ENCODE peak calls at places on chromosomes 16 and 17, in six cellular contexts. P is heart left ventricle, K is H1, A is transverse colon, Q is thoracic aorta, Y is neural progenitor cell. G is an unnamed sample.

GRCh38 chr16:4377573-4378146 is 6.0 kb downstream of the VASN start:
- DNase-seq in A (no peak), K (no peak), Q (no peak), P (no peak), Y (peak; percentile 40), G (no peak)

GRCh38 chr16:30052671-30053372 is 12.7 kb upstream of the ALDOA start:
- DNase-seq in P (peak; percentile 94), A (peak; percentile 96), Q (peak; percentile 67), Y (peak; percentile 95), K (no peak), G (peak; percentile 94)

GRCh38 chr16:15967223-15967546 is 17.8 kb downstream of the ABCC1 start:
- DNase-seq in Y (no peak), A (no peak), P (no peak), Q (no peak), K (no peak), G (no peak)

GRCh38 chr17:81961087-81961514 is at the start of gene NOTUM:
- DNase-seq in K (no peak), A (no peak), Y (peak; percentile 88), P (no peak), Q (no peak), G (no peak)

GRCh38 chr16:54846761-54847160 is 83.9 kb upstream of the IRX5 start:
- DNase-seq in Q (no peak), P (no peak), K (no peak), Y (no peak), A (no peak), G (no peak)

GRCh38 chr16:57988929-57989328 is 11.5 kb downstream of the ZNF319 start:
- DNase-seq in K (no peak), Y (no peak), A (no peak), P (peak; percentile 54), Q (no peak), G (no peak)

GRCh38 chr17:32323784-32324590 is 18.0 kb downstream of the C17orf75 start:
- DNase-seq in P (no peak), Q (no peak), K (no peak), Y (peak; percentile 60), A (peak; percentile 31), G (no peak)

GRCh38 chr17:80832266-80832676 is 159.4 kb upstream of the CHMP6 start:
- DNase-seq in A (peak; percentile 33), K (no peak), P (no peak), Q (no peak), Y (peak; percentile 42), G (no peak)

GRCh38 chr17:74211141-74211928 is 2.0 kb upstream of the TTYH2 start:
- DNase-seq in P (no peak), Y (peak; percentile 40), A (no peak), Q (no peak), K (no peak), G (no peak)

GRCh38 chr17:14048169-14048568 is 21.1 kb upstream of the COX10 start:
- DNase-seq in Q (no peak), A (no peak), Y (peak; percentile 31), K (no peak), P (no peak), G (no peak)

GRCh38 chr17:37220609-37220953 is 155.2 kb upstream of the C17orf78 start:
- DNase-seq in A (peak; percentile 9), K (no peak), P (no peak), Y (peak; percentile 57), Q (no peak), G (no peak)

GRCh38 chr17:60971515-60972369 is 294.1 kb downstream of the BCAS3 start:
- DNase-seq in P (no peak), K (peak; percentile 5), Q (no peak), A (peak; percentile 28), Y (peak; percentile 71), G (no peak)

GRCh38 chr17:4420692-4421131 is 13.0 kb upstream of the SPNS3 start:
- DNase-seq in Y (peak; percentile 86), K (no peak), P (peak; percentile 43), A (peak; percentile 66), Q (peak; percentile 6), G (peak; percentile 62)

GRCh38 chr16:85347213-85347591 is 234.9 kb upstream of the CIBAR2 start:
- DNase-seq in A (no peak), K (no peak), Q (no peak), P (no peak), Y (peak; percentile 60), G (no peak)

GRCh38 chr17:75115545-75115944 is 5.8 kb downstream of the ARMC7 start:
- DNase-seq in K (no peak), Q (no peak), A (no peak), P (no peak), Y (no peak), G (no peak)

GRCh38 chr16:3182608-3183444 is 5.2 kb upstream of the OR1F1 start:
- DNase-seq in P (no peak), A (peak; percentile 35), Q (no peak), Y (peak; percentile 73), K (no peak), G (no peak)
- H3K27me3 ChIP-seq in P (peaks cover 99% of the 10 kb centered on the region), A (peaks cover 100% of the 10 kb centered on the region), Q (peaks cover 10% of the 10 kb centered on the region), Y (peaks cover 98% of the 10 kb centered on the region), K (peaks cover 38% of the 10 kb centered on the region), G (no peaks in the 10 kb centered on the region)

GRCh38 chr17:17723354-17724261 is 42.4 kb downstream of the RAI1 start:
- DNase-seq in A (no peak), Q (no peak), P (no peak), K (no peak), Y (peak; percentile 77), G (no peak)
- H3K27me3 ChIP-seq in A (no peaks in the 10 kb centered on the region), Q (no peaks in the 10 kb centered on the region), P (no peaks in the 10 kb centered on the region), K (peaks cover 98% of the 10 kb centered on the region), Y (peaks cover 87% of the 10 kb centered on the region), G (no peaks in the 10 kb centered on the region)

GRCh38 chr17:50582741-50583140 is 22.2 kb downstream of the CACNA1G start:
- DNase-seq in Q (no peak), P (peak; percentile 70), K (no peak), Y (no peak), A (no peak), G (no peak)
- H3K27me3 ChIP-seq in Q (no peaks in the 10 kb centered on the region), P (no peaks in the 10 kb centered on the region), K (no peaks in the 10 kb centered on the region), Y (no peaks in the 10 kb centered on the region), A (no peaks in the 10 kb centered on the region), G (no peaks in the 10 kb centered on the region)

GRCh38 chr17:49965522-49965905 is 3.5 kb upstream of the DLX4 start:
- DNase-seq in Q (no peak), K (no peak), Y (peak; percentile 53), P (no peak), A (no peak), G (no peak)
- H3K27me3 ChIP-seq in Q (peaks cover 49% of the 10 kb centered on the region), K (peaks cover 88% of the 10 kb centered on the region), Y (peaks cover 100% of the 10 kb centered on the region), P (peaks cover 98% of the 10 kb centered on the region), A (peaks cover 99% of the 10 kb centered on the region), G (no peaks in the 10 kb centered on the region)

DNA sequence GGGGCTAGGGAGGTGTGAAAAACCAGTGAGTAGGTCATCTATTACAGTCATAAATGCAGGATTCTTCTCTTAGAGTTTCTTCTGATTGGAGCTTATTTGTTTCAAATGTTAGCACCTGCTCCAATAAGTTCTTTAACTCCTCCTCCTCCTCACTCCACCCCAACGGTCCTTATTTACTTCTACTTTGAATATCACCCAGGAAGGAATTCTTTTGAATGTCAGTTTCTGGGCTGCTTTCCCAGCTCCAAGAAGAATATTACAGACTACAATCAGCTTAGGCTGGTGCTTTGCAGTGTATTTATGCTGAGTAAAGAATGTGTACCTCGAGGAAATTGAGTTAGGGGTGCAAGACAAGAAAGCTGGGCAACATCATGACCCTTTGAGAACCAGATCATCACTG is 30.8 kb downstream of the MAP3K3 start:
- DNase-seq in P (no peak), A (no peak), Y (no peak), K (no peak), Q (no peak), G (no peak)
- H3K27me3 ChIP-seq in P (no peaks in the 10 kb centered on the region), A (no peaks in the 10 kb centered on the region), Y (no peaks in the 10 kb centered on the region), K (no peaks in the 10 kb centered on the region), Q (no peaks in the 10 kb centered on the region), G (no peaks in the 10 kb centered on the region)

GRCh38 chr17:2794116-2794803 is 2.0 kb upstream of the RAP1GAP2 start:
- DNase-seq in Y (no peak), A (no peak), K (no peak), P (no peak), Q (no peak), G (no peak)

GRCh38 chr17:2796164-2797140 is at the start of gene RAP1GAP2:
- DNase-seq in A (peak; percentile 82), Y (no peak), P (peak; percentile 75), Q (no peak), K (no peak), G (peak; percentile 75)

GRCh38 chr17:2797226-2797625 is 988 bp downstream of the RAP1GAP2 start:
- DNase-seq in K (no peak), P (no peak), Y (no peak), A (no peak), Q (no peak), G (no peak)

GRCh38 chr17:2797632-2798031 is 1.4 kb downstream of the RAP1GAP2 start:
- DNase-seq in Y (no peak), Q (no peak), P (no peak), A (peak; percentile 80), K (no peak), G (no peak)

GRCh38 chr17:2795412-2796163 is 650 bp upstream of the RAP1GAP2 start:
- DNase-seq in A (no peak), K (no peak), Y (no peak), P (no peak), Q (no peak), G (no peak)
- H3K27me3 ChIP-seq in A (no peaks in the 10 kb centered on the region), K (no peaks in the 10 kb centered on the region), Y (no peaks in the 10 kb centered on the region), P (peaks cover 6% of the 10 kb centered on the region), Q (no peaks in the 10 kb centered on the region), G (no peaks in the 10 kb centered on the region)

GRCh38 chr17:48213797-48214196 is 106.2 kb downstream of the SNX11 start:
- DNase-seq in P (no peak), Y (no peak), K (no peak), Q (no peak), A (no peak), G (no peak)

GRCh38 chr17:48211011-48211410 is 103.4 kb downstream of the SNX11 start:
- DNase-seq in K (no peak), Y (no peak), Q (no peak), A (no peak), P (no peak), G (no peak)

GRCh38 chr17:48211787-48212186 is 104.2 kb downstream of the SNX11 start:
- DNase-seq in Q (no peak), P (no peak), A (no peak), Y (no peak), K (no peak), G (no peak)

GRCh38 chr17:48207776-48208175 is 100.2 kb downstream of the SNX11 start:
- DNase-seq in P (no peak), A (no peak), K (no peak), Y (no peak), Q (no peak), G (no peak)

GRCh38 chr17:48209973-48210372 is 102.4 kb downstream of the SNX11 start:
- DNase-seq in Y (no peak), K (no peak), A (no peak), Q (no peak), P (no peak), G (no peak)
- H3K27me3 ChIP-seq in Y (peaks cover 8% of the 10 kb centered on the region), K (no peaks in the 10 kb centered on the region), A (no peaks in the 10 kb centered on the region), Q (no peaks in the 10 kb centered on the region), P (peaks cover 22% of the 10 kb centered on the region), G (no peaks in the 10 kb centered on the region)